ENCODE peak calls at places on chromosomes 1 and 21, in four cellular contexts. One of them, this sample, is unnamed.

GRCh38 chr21:32994305-32994704 is 31.4 kb upstream of the OLIG2 start:
- DNase-seq in IMR-90: peak
- DNase-seq in mesendoderm: peak
- DNase-seq in H1: no peak
- DNase-seq in this sample: no peak

GRCh38 chr1:175193339-175193950 is 869 bp upstream of the KIAA0040 start:
- DNase-seq in IMR-90: no peak
- DNase-seq in mesendoderm: no peak
- DNase-seq in H1: no peak
- DNase-seq in this sample: no peak

GRCh38 chr1:15328245-15328784 is 81.3 kb downstream of the FHAD1 start:
- DNase-seq in IMR-90: no peak
- DNase-seq in mesendoderm: no peak
- DNase-seq in H1: no peak
- DNase-seq in this sample: no peak

GRCh38 chr1:19203440-19203839 is 6.6 kb downstream of the UBR4 start:
- DNase-seq in IMR-90: peak
- DNase-seq in mesendoderm: no peak
- DNase-seq in H1: no peak
- DNase-seq in this sample: no peak

GRCh38 chr1:92118826-92119225 is 38.7 kb downstream of the BTBD8 start:
- DNase-seq in IMR-90: peak
- DNase-seq in mesendoderm: no peak
- DNase-seq in H1: no peak
- DNase-seq in this sample: no peak

GRCh38 chr1:237562247-237562823 is 328.4 kb downstream of the ZP4 start:
- DNase-seq in IMR-90: peak
- DNase-seq in mesendoderm: peak
- DNase-seq in H1: no peak
- DNase-seq in this sample: no peak

GRCh38 chr1:33153650-33154049 is 28.2 kb downstream of the TRIM62 start:
- DNase-seq in IMR-90: peak
- DNase-seq in mesendoderm: no peak
- DNase-seq in H1: no peak
- DNase-seq in this sample: no peak

GRCh38 chr1:119631433-119632102 is 16.5 kb downstream of the ZNF697 start:
- DNase-seq in IMR-90: peak
- DNase-seq in mesendoderm: peak
- DNase-seq in H1: peak
- DNase-seq in this sample: peak

GRCh38 chr1:217921126-217921900 is 290.2 kb downstream of the SPATA17 start:
- DNase-seq in IMR-90: no peak
- DNase-seq in mesendoderm: peak
- DNase-seq in H1: no peak
- DNase-seq in this sample: no peak

GRCh38 chr1:115507916-115508315 is 133.9 kb upstream of the VANGL1 start:
- DNase-seq in IMR-90: no peak
- DNase-seq in mesendoderm: no peak
- DNase-seq in H1: no peak
- DNase-seq in this sample: no peak

GRCh38 chr1:19596065-19596718 is 47.9 kb upstream of the NBL1 start:
- DNase-seq in IMR-90: peak
- DNase-seq in mesendoderm: no peak
- DNase-seq in H1: no peak
- DNase-seq in this sample: no peak

GRCh38 chr1:57024855-57025254 is 59.0 kb upstream of the C8B start:
- DNase-seq in IMR-90: no peak
- DNase-seq in mesendoderm: no peak
- DNase-seq in H1: no peak
- DNase-seq in this sample: no peak

GRCh38 chr1:221824025-221824424 is 82.1 kb upstream of the DUSP10 start:
- DNase-seq in IMR-90: peak
- DNase-seq in mesendoderm: no peak
- DNase-seq in H1: no peak
- DNase-seq in this sample: no peak

GRCh38 chr1:64459743-64460142 is 10.2 kb upstream of the CACHD1 start:
- DNase-seq in IMR-90: no peak
- DNase-seq in mesendoderm: no peak
- DNase-seq in H1: no peak
- DNase-seq in this sample: no peak
- H3K56ac ChIP-seq in IMR-90: no peak
- H3K56ac ChIP-seq in mesendoderm: no peak
- H3K56ac ChIP-seq in H1: no peak
- H3K56ac ChIP-seq in this sample: no peak

GRCh38 chr21:44927587-44928461 is 7.1 kb upstream of the ITGB2 start:
- DNase-seq in IMR-90: peak
- DNase-seq in mesendoderm: peak
- DNase-seq in H1: no peak
- DNase-seq in this sample: peak
- H2BK15ac ChIP-seq in IMR-90: no peak
- H2BK15ac ChIP-seq in mesendoderm: no peak
- H2BK15ac ChIP-seq in H1: peak
- H2BK15ac ChIP-seq in this sample: no peak

GRCh38 chr1:227918083-227918700 is 29.5 kb downstream of the WNT9A start:
- DNase-seq in IMR-90: no peak
- DNase-seq in mesendoderm: no peak
- DNase-seq in H1: no peak
- DNase-seq in this sample: no peak
- H3K56ac ChIP-seq in IMR-90: no peak
- H3K56ac ChIP-seq in mesendoderm: no peak
- H3K56ac ChIP-seq in H1: no peak
- H3K56ac ChIP-seq in this sample: no peak

DNA sequence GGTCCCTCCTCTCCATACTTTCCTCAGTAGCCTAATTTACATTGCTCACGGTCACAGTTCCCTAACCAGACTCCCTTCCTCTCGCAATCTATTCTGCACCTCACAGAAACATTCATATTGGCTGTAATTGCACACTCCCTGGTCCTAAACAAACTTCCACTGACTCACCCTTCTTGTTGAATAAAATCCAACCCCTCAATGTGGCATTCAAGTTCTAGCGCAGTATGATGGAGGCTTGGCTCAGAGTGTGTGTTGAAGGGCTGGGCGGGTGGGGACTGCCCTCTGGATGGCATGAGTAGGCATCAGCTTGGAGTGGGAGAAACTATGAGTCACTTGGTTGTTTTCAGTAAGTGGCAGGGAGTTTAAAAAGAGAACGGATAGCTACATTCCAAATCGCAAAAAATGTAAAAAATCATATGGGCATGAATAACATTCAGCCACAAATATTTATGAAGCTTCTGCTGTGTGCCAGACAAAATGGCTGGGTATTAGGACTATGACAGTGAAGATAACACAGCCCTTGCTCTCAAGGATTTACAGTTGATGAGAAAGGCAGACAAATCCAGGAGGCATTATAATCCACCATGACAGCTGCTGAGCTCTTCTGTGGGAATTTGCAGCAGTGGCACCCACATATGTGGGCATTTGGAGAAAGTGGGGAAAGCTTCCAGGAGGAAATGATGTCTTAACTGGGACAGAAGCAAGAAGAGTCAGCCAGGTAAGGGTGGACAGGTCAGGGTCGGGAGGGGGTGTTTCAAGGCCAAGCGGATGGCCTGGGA is 42.2 kb upstream of the LYST start:
- DNase-seq in IMR-90: peak
- DNase-seq in mesendoderm: no peak
- DNase-seq in H1: no peak
- DNase-seq in this sample: no peak
- H2BK15ac ChIP-seq in IMR-90: peak
- H2BK15ac ChIP-seq in mesendoderm: no peak
- H2BK15ac ChIP-seq in H1: no peak
- H2BK15ac ChIP-seq in this sample: no peak

GRCh38 chr1:6800728-6801127 is 15.5 kb downstream of the CAMTA1 start:
- DNase-seq in IMR-90: peak
- DNase-seq in mesendoderm: no peak
- DNase-seq in H1: no peak
- DNase-seq in this sample: no peak
- H3K56ac ChIP-seq in IMR-90: peak
- H3K56ac ChIP-seq in mesendoderm: no peak
- H3K56ac ChIP-seq in H1: no peak
- H3K56ac ChIP-seq in this sample: no peak